ENCODE peak calls at places on chromosome 18, in six cellular contexts. O is lung; C is CD4-positive, CD25-positive, alpha-beta regulatory T cell; G is T-cell; F is stimulated activated CD8-positive, alpha-beta memory T cell treated with anti-CD3 and anti-CD28 coated beads, Interleukin-12 subunit alpha, Interleukin-12 subunit beta, amount 100 ng/mL, for 4 hours; K is PC-3. U is an unnamed sample.
A peak's percentile ranks its signal among the peaks of the same experiment; 100 is the strongest.

GRCh38 chr18:56019908-56020307 is 431.9 kb upstream of the TCF4 start:
- DNase-seq in K (no peak), O (no peak), C (no peak), F (no peak), G (no peak), U (no peak)

GRCh38 chr18:23876496-23876895 is 138.1 kb upstream of the TTC39C start:
- DNase-seq in G (no peak), F (no peak), O (no peak), K (no peak), C (no peak), U (no peak)

GRCh38 chr18:4040391-4041172 is 414.5 kb downstream of the DLGAP1 start:
- DNase-seq in K (no peak), F (no peak), C (no peak), G (no peak), O (no peak), U (no peak)

GRCh38 chr18:75209952-75210261 is 690 bp upstream of the TSHZ1 start:
- DNase-seq in K (no peak), F (no peak), C (no peak), G (no peak), O (no peak), U (no peak)

GRCh38 chr18:40414155-40414754 is 1540.8 kb upstream of the PIK3C3 start:
- DNase-seq in K (peak; percentile 36), F (no peak), O (no peak), G (no peak), C (no peak), U (no peak)

GRCh38 chr18:70464343-70465114 is 175.7 kb downstream of the SOCS6 start:
- DNase-seq in C (no peak), K (peak; percentile 80), O (peak; percentile 76), F (no peak), G (no peak), U (peak; percentile 85)

GRCh38 chr18:53947092-53947640 is 277.3 kb downstream of the MBD2 start:
- DNase-seq in C (no peak), O (no peak), K (peak; percentile 86), F (no peak), G (no peak), U (no peak)

GRCh38 chr18:23071285-23071684 is 64.0 kb upstream of the CABLES1 start:
- DNase-seq in O (peak; percentile 38), G (peak; percentile 87), C (peak; percentile 64), F (peak; percentile 66), K (no peak), U (no peak)

GRCh38 chr18:2480536-2480935 is 90.8 kb downstream of the METTL4 start:
- DNase-seq in F (no peak), C (no peak), K (peak; percentile 68), O (no peak), G (no peak), U (no peak)

GRCh38 chr18:61855992-61856378 is 36.8 kb downstream of the RNF152 start:
- DNase-seq in C (no peak), G (no peak), O (no peak), K (no peak), F (no peak), U (no peak)

GRCh38 chr18:6205706-6206105 is 209.0 kb downstream of the L3MBTL4 start:
- DNase-seq in O (no peak), K (no peak), F (no peak), G (no peak), C (no peak), U (no peak)

GRCh38 chr18:61922435-61922834 is 29.6 kb upstream of the RNF152 start:
- DNase-seq in O (no peak), C (no peak), G (no peak), F (no peak), K (peak; percentile 4), U (no peak)

GRCh38 chr18:55317322-55317721 is 270.7 kb downstream of the TCF4 start:
- DNase-seq in F (no peak), G (no peak), C (no peak), K (no peak), O (no peak), U (no peak)

GRCh38 chr18:38545071-38545470 is 979.5 kb upstream of the CELF4 start:
- DNase-seq in G (no peak), O (no peak), F (no peak), C (no peak), K (peak; percentile 3), U (no peak)

GRCh38 chr18:79432376-79433120 is 36.8 kb downstream of the NFATC1 start:
- DNase-seq in C (no peak), K (no peak), G (no peak), O (no peak), F (no peak), U (no peak)

GRCh38 chr18:48959921-48960920 is 9.5 kb upstream of the SMAD7 start:
- DNase-seq in F (no peak), G (no peak), O (no peak), C (no peak), K (no peak), U (no peak)

GRCh38 chr18:9726936-9727335 is 18.8 kb downstream of the RAB31 start:
- DNase-seq in C (no peak), K (no peak), F (no peak), O (no peak), G (no peak), U (no peak)

GRCh38 chr18:62119884-62120283 is 67.0 kb downstream of the PIGN start:
- DNase-seq in O (no peak), C (no peak), F (no peak), K (no peak), G (no peak), U (no peak)

GRCh38 chr18:62925031-62925688 is 209.8 kb downstream of the PHLPP1 start:
- DNase-seq in O (no peak), F (no peak), C (no peak), K (peak; percentile 88), G (no peak), U (no peak)

GRCh38 chr18:50694147-50694546 is 125.7 kb downstream of the MRO start:
- DNase-seq in F (no peak), C (no peak), G (no peak), K (no peak), O (no peak), U (no peak)

GRCh38 chr18:48138660-48139426 is 208.4 kb upstream of the SMAD2 start:
- DNase-seq in F (no peak), C (no peak), K (no peak), G (no peak), O (no peak), U (no peak)

GRCh38 chr18:34598136-34598635 is 111.9 kb upstream of the DTNA start:
- DNase-seq in G (no peak), C (no peak), O (no peak), F (no peak), K (peak; percentile 19), U (no peak)

GRCh38 chr18:3350021-3350420 is 88.1 kb downstream of the MYL12B start:
- DNase-seq in O (no peak), F (no peak), K (no peak), C (no peak), G (no peak), U (no peak)

GRCh38 chr18:79517322-79517721 is 121.6 kb downstream of the NFATC1 start:
- DNase-seq in K (no peak), G (no peak), O (no peak), C (no peak), F (no peak), U (no peak)

GRCh38 chr18:75183973-75184372 is 25.0 kb downstream of the PTGR3 start:
- DNase-seq in C (no peak), K (no peak), O (no peak), G (no peak), F (no peak), U (no peak)

GRCh38 chr18:46262856-46263255 is 158.7 kb downstream of the HAUS1 start:
- DNase-seq in F (no peak), O (no peak), K (no peak), C (no peak), G (no peak), U (no peak)

GRCh38 chr18:11676867-11677266 is 12.2 kb upstream of the GNAL start:
- DNase-seq in G (no peak), C (no peak), O (no peak), K (no peak), F (no peak), U (no peak)